ENCODE peak calls at places on chromosomes 5 and 9, in four cellular contexts. G is stimulated activated CD4-positive, alpha-beta T cell treated with anti-CD3 and anti-CD28 coated beads, Interleukin-2, amount 100 ng/mL, for 4 hours; W is ovary; U is NCI-H82. T is an unnamed sample.

GRCh38 chr9:77495834-77496671 is 152.1 kb downstream of the GNA14 start:
- DNase-seq in U (no peak), G (no peak), W (peak), T (peak)

GRCh38 chr9:124342946-124343485 is 72.2 kb downstream of the PSMB7 start:
- DNase-seq in G (no peak), U (peak), W (peak), T (peak)

GRCh38 chr9:77827104-77827784 is 179.1 kb upstream of the GNA14 start:
- DNase-seq in G (no peak), U (no peak), W (no peak), T (no peak)

GRCh38 chr9:27395484-27395921 is 98.6 kb upstream of the EQTN start:
- DNase-seq in G (no peak), U (no peak), W (no peak), T (no peak)

GRCh38 chr5:68426609-68427008 is 211.1 kb downstream of the PIK3R1 start:
- DNase-seq in W (no peak), G (no peak), U (no peak), T (no peak)

GRCh38 chr5:72816297-72817075 is at the start of gene TNPO1:
- DNase-seq in G (peak), W (peak), U (peak), T (peak)

GRCh38 chr5:99032234-99033013 is 103.6 kb upstream of the CHD1 start:
- DNase-seq in G (peak), W (peak), U (peak), T (peak)

GRCh38 chr9:129143461-129143927 is 32.3 kb downstream of the PTPA start:
- DNase-seq in U (no peak), G (no peak), W (peak), T (peak)

GRCh38 chr9:38066907-38067610 is 2.0 kb downstream of the SHB start:
- DNase-seq in U (peak), W (peak), G (no peak), T (no peak)

GRCh38 chr5:174837919-174838902 is 113.8 kb downstream of the MSX2 start:
- DNase-seq in U (peak), G (no peak), W (no peak), T (peak)

GRCh38 chr5:107674655-107675054 is 3.9 kb upstream of the EFNA5 start:
- DNase-seq in G (no peak), W (no peak), U (no peak), T (no peak)

GRCh38 chr5:42396111-42396510 is 27.1 kb upstream of the GHR start:
- DNase-seq in W (no peak), G (no peak), U (no peak), T (no peak)

GRCh38 chr5:164326219-164326618 is 820.8 kb downstream of the MAT2B start:
- DNase-seq in G (no peak), U (peak), W (no peak), T (no peak)

GRCh38 chr9:123176230-123176629 is 92.2 kb downstream of the STRBP start:
- DNase-seq in U (no peak), G (no peak), W (no peak), T (peak)

GRCh38 chr9:133581553-133582343 is 27.4 kb downstream of the FAM163B start:
- DNase-seq in W (peak), G (no peak), U (no peak), T (no peak)

GRCh38 chr9:136345281-136346156 is 18.0 kb downstream of the DNLZ start:
- DNase-seq in U (no peak), G (no peak), W (no peak), T (peak)

GRCh38 chr5:132491368-132492364 is 1.1 kb upstream of the IRF1 start:
- DNase-seq in G (no peak), U (no peak), W (no peak), T (no peak)

GRCh38 chr5:41832430-41832829 is 37.8 kb downstream of the OXCT1 start:
- DNase-seq in U (no peak), G (no peak), W (no peak), T (no peak)

GRCh38 chr5:14806452-14806851 is 65.1 kb downstream of the ANKH start:
- DNase-seq in G (no peak), U (no peak), W (no peak), T (peak)

GRCh38 chr9:107784235-107784958 is 294.8 kb upstream of the KLF4 start:
- DNase-seq in G (no peak), U (peak), W (peak), T (peak)

GRCh38 chr5:105034335-105034734 is 1471.7 kb upstream of the NUDT12 start:
- DNase-seq in G (no peak), W (no peak), U (no peak), T (no peak)

GRCh38 chr5:72246239-72246580 is 73.8 kb downstream of the MRPS27 start:
- DNase-seq in W (no peak), U (peak), G (no peak), T (peak)

T was measured in M059J.